ENCODE peak calls at places on chromosomes 1 and 21, in ten cellular contexts. J, K, X, I, W, G, B, V, A and F are unnamed samples.

GRCh38 chr1:11648732-11649158 is 5.5 kb downstream of the FBXO2 start:
- DNase-seq in V (no peak), K (no peak), B (no peak), W (peak), A (no peak), X (no peak), I (peak), G (no peak), J (peak), F (no peak)

GRCh38 chr1:228872080-228872479 is 136.8 kb downstream of the RHOU start:
- DNase-seq in I (no peak), X (no peak), G (no peak), V (no peak), J (no peak), W (no peak), B (no peak), K (no peak), A (no peak), F (no peak)

GRCh38 chr1:164748253-164748899 is 189.4 kb downstream of the PBX1 start:
- DNase-seq in K (peak), I (no peak), W (no peak), V (peak), J (no peak), X (peak), B (no peak), G (no peak), A (no peak), F (no peak)

GRCh38 chr21:36323032-36323431 is 3.0 kb downstream of the MORC3 start:
- DNase-seq in B (no peak), I (no peak), V (no peak), J (peak), A (no peak), W (no peak), G (no peak), K (no peak), X (peak), F (peak)

GRCh38 chr1:10540277-10541005 is 65.7 kb downstream of the PEX14 start:
- DNase-seq in I (no peak), X (no peak), B (no peak), G (no peak), A (no peak), V (peak), K (no peak), W (no peak), J (no peak), F (no peak)

GRCh38 chr1:1510912-1511532 is 940 bp upstream of the ATAD3A start:
- DNase-seq in X (peak), W (no peak), G (no peak), A (no peak), V (no peak), B (no peak), K (peak), J (peak), I (no peak), F (no peak)

GRCh38 chr1:64721135-64721534 is 23.7 kb upstream of the RAVER2 start:
- DNase-seq in K (no peak), A (no peak), W (no peak), B (no peak), I (no peak), J (no peak), G (no peak), V (no peak), X (no peak), F (no peak)

GRCh38 chr1:32303997-32304622 is 12.2 kb downstream of the HDAC1 start:
- DNase-seq in J (no peak), X (peak), A (no peak), B (no peak), G (no peak), W (no peak), I (no peak), V (no peak), K (no peak), F (no peak)

GRCh38 chr1:88943221-88943620 is 49.2 kb downstream of the KYAT3 start:
- DNase-seq in K (no peak), V (no peak), B (no peak), A (no peak), G (no peak), W (no peak), I (no peak), J (no peak), X (peak), F (no peak)

GRCh38 chr21:36310016-36310415 is 10.0 kb upstream of the MORC3 start:
- DNase-seq in G (no peak), X (no peak), V (no peak), A (no peak), I (no peak), K (no peak), W (no peak), B (peak), J (no peak), F (no peak)

GRCh38 chr1:1210726-1211540 is 3.0 kb downstream of the TNFRSF4 start:
- DNase-seq in W (no peak), K (no peak), A (no peak), J (no peak), B (no peak), I (no peak), G (no peak), X (no peak), V (peak), F (no peak)

GRCh38 chr1:201538618-201539551 is at the start of gene NAV1:
- DNase-seq in B (no peak), A (peak), W (no peak), K (peak), X (peak), G (no peak), J (no peak), V (peak), I (no peak), F (peak)

GRCh38 chr1:15008783-15009709 is 144.5 kb upstream of the TMEM51 start:
- DNase-seq in X (no peak), I (no peak), W (no peak), A (no peak), J (no peak), K (no peak), G (no peak), V (no peak), B (no peak), F (no peak)

GRCh38 chr1:111886741-111887140 is 102.7 kb downstream of the KCND3 start:
- DNase-seq in J (no peak), V (no peak), A (no peak), K (no peak), I (no peak), W (no peak), X (no peak), B (no peak), G (no peak), F (no peak)

GRCh38 chr1:27038020-27038419 is 25.4 kb upstream of the TENT5B start:
- DNase-seq in B (no peak), X (no peak), G (no peak), K (no peak), V (no peak), A (no peak), I (no peak), W (no peak), J (no peak), F (no peak)

GRCh38 chr1:9128520-9129371 is at the start of gene GPR157:
- DNase-seq in V (peak), X (peak), W (peak), A (peak), I (peak), G (peak), K (peak), J (peak), B (peak), F (peak)

GRCh38 chr1:201766117-201766863 is 62.7 kb upstream of the IPO9 start:
- DNase-seq in B (no peak), G (no peak), A (no peak), W (no peak), K (no peak), V (peak), X (peak), J (no peak), I (no peak), F (no peak)

GRCh38 chr1:1058088-1058905 is 15.8 kb downstream of the RNF223 start:
- DNase-seq in G (no peak), X (no peak), V (no peak), A (no peak), K (no peak), I (no peak), W (no peak), B (no peak), J (no peak), F (no peak)

GRCh38 chr1:198560093-198560638 is 19.7 kb upstream of the ATP6V1G3 start:
- DNase-seq in A (no peak), I (no peak), W (no peak), X (no peak), G (no peak), B (no peak), J (peak), V (peak), K (no peak), F (no peak)

GRCh38 chr1:200890818-200891773 is 3.6 kb upstream of the INAVA start:
- DNase-seq in K (peak), B (no peak), W (no peak), I (no peak), G (no peak), A (no peak), V (no peak), X (peak), J (peak), F (no peak)

GRCh38 chr21:15480160-15480559 is 249.6 kb upstream of the USP25 start:
- DNase-seq in J (no peak), G (no peak), X (no peak), B (no peak), K (no peak), W (no peak), V (no peak), I (no peak), A (no peak), F (no peak)

GRCh38 chr1:104380003-104380402 is 630.3 kb downstream of the AMY1C start:
- DNase-seq in J (no peak), K (no peak), W (no peak), G (no peak), A (no peak), I (no peak), X (no peak), V (no peak), B (no peak), F (no peak)

GRCh38 chr1:63633281-63633680 is 40.1 kb downstream of the PGM1 start:
- DNase-seq in V (no peak), W (no peak), X (no peak), A (no peak), G (no peak), K (no peak), I (no peak), B (no peak), J (no peak), F (no peak)

GRCh38 chr1:187928288-187928687 is 1099.5 kb downstream of the PLA2G4A start:
- DNase-seq in V (no peak), A (no peak), J (peak), X (peak), W (no peak), G (no peak), B (no peak), I (no peak), K (peak), F (no peak)

GRCh38 chr1:80293818-80294217 is 1287.3 kb upstream of the ADGRL4 start:
- DNase-seq in I (no peak), W (no peak), X (peak), J (no peak), K (no peak), G (no peak), B (no peak), A (no peak), V (no peak), F (no peak)

GRCh38 chr1:77412794-77413530 is 131.1 kb downstream of the AK5 start:
- DNase-seq in B (no peak), W (no peak), I (no peak), A (peak), J (no peak), G (no peak), K (no peak), V (no peak), X (no peak), F (no peak)

GRCh38 chr1:46277658-46278373 is 25.6 kb downstream of the LRRC41 start:
- DNase-seq in X (no peak), K (no peak), I (no peak), B (no peak), G (no peak), W (no peak), A (no peak), V (no peak), J (no peak), F (no peak)

GRCh38 chr1:51578383-51579109 is 38.3 kb upstream of the OSBPL9 start:
- DNase-seq in X (no peak), B (no peak), V (no peak), J (no peak), A (no peak), W (no peak), I (no peak), K (no peak), G (no peak), F (no peak)

GRCh38 chr1:229296541-229296941 is 25.6 kb downstream of the RAB4A start:
- DNase-seq in G (no peak), B (no peak), I (no peak), A (no peak), K (no peak), V (peak), X (peak), J (peak), W (no peak), F (peak)

GRCh38 chr1:204087893-204088528 is 15.1 kb downstream of the SOX13 start:
- DNase-seq in J (no peak), V (peak), X (no peak), I (no peak), W (no peak), B (no peak), G (no peak), K (no peak), A (no peak), F (no peak)

GRCh38 chr1:40740039-40740991 is 43.3 kb upstream of the KCNQ4 start:
- DNase-seq in A (no peak), X (peak), I (no peak), W (no peak), V (peak), K (no peak), B (no peak), J (no peak), G (no peak), F (no peak)

GRCh38 chr1:79190074-79190473 is 183.5 kb upstream of the ADGRL4 start:
- DNase-seq in K (no peak), W (no peak), A (no peak), I (no peak), G (no peak), V (no peak), X (no peak), J (peak), B (no peak), F (no peak)

GRCh38 chr1:10835423-10836421 is 39.3 kb upstream of the CASZ1 start:
- DNase-seq in G (no peak), K (no peak), I (no peak), W (no peak), X (peak), A (no peak), V (no peak), J (peak), B (no peak), F (no peak)

GRCh38 chr1:94737124-94737998 is 82.8 kb upstream of the SLC44A3 start:
- DNase-seq in G (no peak), W (no peak), K (no peak), V (no peak), A (no peak), X (peak), I (no peak), B (no peak), J (no peak), F (no peak)

GRCh38 chr1:25047506-25048240 is 117.6 kb upstream of the RUNX3 start:
- DNase-seq in B (no peak), K (no peak), G (no peak), V (peak), W (no peak), J (no peak), A (no peak), X (no peak), I (no peak), F (no peak)

GRCh38 chr21:14675774-14676530 is 129.8 kb upstream of the SAMSN1 start:
- DNase-seq in V (no peak), K (no peak), G (no peak), I (no peak), B (no peak), A (no peak), W (peak), J (no peak), X (no peak), F (no peak)